ENCODE peak calls at places on chromosomes 4 and X, in six cellular contexts. B is lower leg skin, T is kidney, W is mucosa of descending colon, Z is tibial nerve, I is choroid plexus epithelial cell. H is an unnamed sample.

GRCh38 chrX:11431833-11432232 is 138.6 kb downstream of the AMELX start:
- DNase-seq in T (no peak), W (no peak), I (no peak), Z (no peak), B (no peak), H (no peak)

GRCh38 chr4:140426610-140427103 is 791 bp downstream of the CLGN start:
- DNase-seq in I (no peak), T (peak), B (no peak), W (no peak), Z (no peak), H (peak)

GRCh38 chr4:35342833-35343232 is 901.5 kb downstream of the ARAP2 start:
- DNase-seq in Z (no peak), I (no peak), W (no peak), T (no peak), B (no peak), H (no peak)

GRCh38 chrX:78747471-78747870 is at the start of gene LPAR4:
- DNase-seq in W (no peak), I (peak), T (no peak), B (no peak), Z (no peak), H (no peak)

GRCh38 chr4:80876810-80877209 is 153.7 kb upstream of the BMP3 start:
- DNase-seq in B (no peak), W (no peak), T (no peak), Z (no peak), I (no peak), H (no peak)

GRCh38 chr4:114653675-114654074 is 55.1 kb downstream of the UGT8 start:
- DNase-seq in Z (no peak), W (no peak), T (no peak), B (no peak), I (no peak), H (no peak)

GRCh38 chr4:78710536-78710935 is 65.6 kb upstream of the BMP2K start:
- DNase-seq in Z (no peak), B (no peak), T (no peak), W (no peak), I (no peak), H (no peak)

GRCh38 chr4:114272226-114272625 is 292.8 kb upstream of the ARSJ start:
- DNase-seq in B (no peak), T (no peak), W (no peak), I (peak), Z (no peak), H (no peak)

GRCh38 chr4:110854021-110854678 is 231.3 kb upstream of the PITX2 start:
- DNase-seq in B (no peak), T (no peak), Z (no peak), W (peak), I (peak), H (no peak)

GRCh38 chrX:150405576-150405975 is 42.5 kb downstream of the MAMLD1 start:
- DNase-seq in T (no peak), B (no peak), W (peak), Z (no peak), I (no peak), H (no peak)

GRCh38 chrX:23644744-23645143 is 22.5 kb upstream of the PRDX4 start:
- DNase-seq in I (no peak), T (no peak), W (no peak), B (no peak), Z (no peak), H (no peak)

GRCh38 chr4:41639291-41639690 is 101.3 kb downstream of the LIMCH1 start:
- DNase-seq in T (no peak), Z (no peak), I (no peak), B (no peak), W (no peak), H (no peak)

GRCh38 chr4:143391895-143392294 is 55.2 kb downstream of the GAB1 start:
- DNase-seq in Z (no peak), T (no peak), W (no peak), B (no peak), I (peak), H (no peak)

GRCh38 chrX:46628406-46629371 is 55.1 kb downstream of the CHST7 start:
- DNase-seq in W (peak), I (peak), B (peak), T (no peak), Z (peak), H (no peak)

GRCh38 chr4:168677063-168677462 is 180.2 kb downstream of the PALLD start:
- DNase-seq in Z (no peak), T (no peak), W (no peak), B (no peak), I (no peak), H (no peak)

GRCh38 chr4:36241771-36242170 is 2.5 kb downstream of the ARAP2 start:
- DNase-seq in B (no peak), I (no peak), W (no peak), Z (no peak), T (no peak), H (no peak)

GRCh38 chr4:38669233-38669632 is 5.2 kb downstream of the KLF3 start:
- DNase-seq in I (peak), Z (no peak), B (no peak), W (no peak), T (no peak), H (no peak)

GRCh38 chrX:134718329-134719317 is 60.4 kb upstream of the PLAC1 start:
- DNase-seq in W (peak), T (no peak), I (peak), B (peak), Z (peak), H (no peak)
- TF ChIP-seq CTCF in W (no peak), T (no peak), I (peak), B (no peak), Z (no peak), H (no peak)

GRCh38 chr4:73311428-73311827 is 52.8 kb upstream of the ANKRD17 start:
- DNase-seq in I (peak), W (no peak), T (no peak), B (no peak), Z (no peak), H (no peak)
- TF ChIP-seq CTCF in I (peak), W (no peak), T (peak), B (no peak), Z (peak), H (peak)

DNA sequence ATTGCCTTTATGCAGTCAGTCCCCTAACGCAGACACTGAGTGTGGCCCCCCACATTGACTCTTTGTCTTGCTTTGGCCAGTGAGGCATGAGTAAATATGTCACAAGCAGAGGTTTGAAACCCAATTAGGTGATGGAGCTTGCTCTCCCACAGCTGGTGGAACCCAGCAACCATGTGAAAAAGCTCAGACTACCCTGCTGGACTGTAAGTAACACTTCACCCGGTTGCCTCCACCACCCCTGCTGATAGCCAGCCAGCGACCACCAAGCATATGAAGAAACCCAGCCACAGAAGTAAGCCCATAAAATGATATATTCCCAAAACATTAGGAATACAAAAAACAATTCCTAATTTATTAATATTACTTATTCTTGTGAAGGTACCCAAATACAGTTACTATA is 21.6 kb upstream of the PDCL2 start:
- DNase-seq in I (no peak), B (no peak), Z (no peak), W (no peak), T (no peak), H (no peak)
- TF ChIP-seq CTCF in I (no peak), B (no peak), Z (no peak), W (no peak), T (no peak), H (no peak)

GRCh38 chr4:74793757-74794340 is 474 bp downstream of the BTC start:
- DNase-seq in B (peak), W (peak), T (peak), Z (no peak), I (peak), H (peak)

GRCh38 chr4:74789518-74789917 is 4.8 kb downstream of the BTC start:
- DNase-seq in B (no peak), W (no peak), I (no peak), Z (no peak), T (no peak), H (no peak)

GRCh38 chr4:74796631-74797030 is 2.3 kb upstream of the BTC start:
- DNase-seq in I (no peak), Z (no peak), T (no peak), B (no peak), W (no peak), H (no peak)

GRCh38 chr4:74790652-74791051 is 3.7 kb downstream of the BTC start:
- DNase-seq in Z (no peak), B (no peak), W (no peak), T (no peak), I (no peak), H (no peak)

DNA sequence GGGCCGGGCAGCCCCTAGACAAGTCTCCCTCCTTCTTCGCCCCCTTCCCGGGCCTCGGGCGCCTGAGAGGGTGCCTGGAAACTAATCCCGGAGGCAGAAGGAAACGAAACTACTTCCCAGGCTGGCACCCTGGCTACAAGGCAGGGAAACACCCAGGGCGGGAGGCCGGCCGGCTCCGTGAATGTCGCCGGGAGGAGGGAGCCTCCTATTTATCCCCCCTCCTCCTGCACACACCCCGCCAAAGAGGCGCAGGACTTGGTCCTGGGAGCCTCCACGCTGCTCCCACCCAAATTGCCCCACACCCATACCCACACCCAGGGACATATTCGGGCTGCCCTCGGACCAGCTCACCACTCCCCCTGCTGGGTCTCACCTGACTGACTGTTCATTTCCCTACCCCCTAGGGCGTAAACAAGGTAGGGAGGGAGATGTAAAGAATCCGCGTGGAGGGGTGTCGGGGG is at the start of gene BTC:
- DNase-seq in T (peak), Z (no peak), B (peak), W (peak), I (peak), H (peak)
- TF ChIP-seq CTCF in T (peak), Z (no peak), B (no peak), W (peak), I (peak), H (peak)

GRCh38 chr4:3514806-3515421 is 17.3 kb downstream of the LRPAP1 start:
- DNase-seq in Z (no peak), T (peak), B (no peak), W (no peak), I (no peak), H (no peak)
- TF ChIP-seq CTCF in Z (no peak), T (no peak), B (no peak), W (no peak), I (peak), H (peak)

DNA sequence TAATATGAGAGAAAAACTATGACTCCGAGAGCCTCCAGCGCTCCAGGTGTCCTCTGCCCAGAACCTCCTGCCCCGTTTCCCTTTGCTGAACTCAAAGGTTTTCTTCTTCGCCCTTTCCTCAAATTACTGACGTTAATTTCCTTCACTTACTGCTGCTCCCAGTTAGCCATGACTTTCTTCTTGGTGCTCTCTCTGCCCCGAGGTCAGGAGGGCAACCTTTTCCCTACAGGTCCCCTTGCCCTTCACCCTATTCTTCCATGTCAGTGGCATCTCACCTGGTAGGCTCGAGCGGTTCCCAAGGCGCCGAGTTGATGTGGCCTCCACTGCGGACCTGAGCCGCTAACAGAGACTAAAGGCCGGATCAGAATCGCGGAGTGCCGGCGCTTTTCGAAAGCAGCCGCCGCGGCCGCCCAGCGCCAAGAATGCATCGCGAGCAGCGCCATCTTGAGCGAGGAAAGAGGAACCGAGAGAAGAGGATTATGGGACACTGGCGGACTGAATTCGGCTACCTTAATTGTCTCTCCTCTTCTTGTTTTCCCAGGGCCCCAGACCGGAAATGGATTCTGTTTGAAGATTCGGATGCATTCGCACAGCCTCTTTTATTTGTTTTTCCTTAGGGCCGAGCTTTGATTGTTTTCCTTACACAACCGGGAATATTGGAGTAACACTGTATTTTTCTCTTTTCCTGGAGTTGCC is at the start of gene ABCB7:
- DNase-seq in W (peak), T (peak), Z (peak), B (peak), I (peak), H (peak)
- TF ChIP-seq CTCF in W (no peak), T (no peak), Z (no peak), B (no peak), I (peak), H (peak)

DNA sequence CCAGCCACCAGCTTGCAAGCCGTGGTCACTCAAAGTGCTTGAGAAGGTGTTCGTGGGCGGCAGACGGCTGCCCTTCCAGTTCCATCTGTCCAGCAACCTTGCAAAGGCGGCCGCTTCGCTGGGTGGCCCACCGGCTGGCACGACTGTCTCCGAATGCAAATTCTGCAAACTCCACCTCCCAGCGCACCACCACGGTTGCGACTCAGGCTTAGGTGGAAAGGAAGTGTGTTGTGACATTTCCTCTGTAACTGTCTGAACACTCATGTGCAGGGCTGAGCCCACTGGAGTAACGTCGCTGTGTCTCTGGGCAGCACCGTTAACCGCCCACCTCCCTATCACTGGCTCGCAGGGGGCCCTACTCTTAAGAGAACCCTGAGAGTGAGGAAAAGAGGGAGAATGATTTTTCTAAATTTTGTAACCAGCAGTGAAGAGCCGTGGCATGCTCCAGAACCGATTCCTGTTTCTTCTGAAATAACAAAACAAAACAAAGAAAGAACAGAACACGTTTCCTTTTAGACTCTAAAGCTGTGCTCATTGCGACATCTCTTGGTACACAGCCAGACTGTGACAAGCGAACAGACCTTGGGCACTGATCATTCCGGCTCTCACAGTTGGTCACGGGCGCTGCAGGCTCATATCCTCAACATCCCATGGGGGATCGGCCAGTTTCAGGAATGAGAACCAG is at the start of gene P2RY8:
- DNase-seq in Z (peak), T (peak), W (peak), I (peak), B (peak), H (no peak)
- TF ChIP-seq CTCF in Z (no peak), T (no peak), W (no peak), I (no peak), B (no peak), H (no peak)

GRCh38 chr4:6701371-6701770 is 7.7 kb downstream of the S100P start:
- DNase-seq in W (no peak), I (no peak), B (no peak), Z (no peak), T (no peak), H (no peak)
- TF ChIP-seq CTCF in W (no peak), I (peak), B (no peak), Z (no peak), T (no peak), H (peak)

GRCh38 chr4:155758500-155759371 is at the start of gene GUCY1B1:
- DNase-seq in Z (peak), I (peak), T (peak), B (peak), W (peak), H (peak)
- TF ChIP-seq CTCF in Z (peak), I (peak), T (no peak), B (no peak), W (no peak), H (peak)

H was measured in progenitor cell of endocrine pancreas.